ENCODE peak calls at places on chromosomes 3 and 15, in four cellular contexts. B is AG04449; D is sigmoid colon; Y is CD8-positive, alpha-beta T cell. H is an unnamed sample.
A peak's percentile ranks its signal among the peaks of the same experiment; 100 is the strongest.

GRCh38 chr3:19885468-19885867 is 48.5 kb downstream of the EFHB start:
- DNase-seq in D (no peak), Y (no peak), B (no peak), H (no peak)

GRCh38 chr15:77024273-77025065 is 29.5 kb downstream of the PSTPIP1 start:
- DNase-seq in D (peak; percentile 78), B (no peak), Y (peak; percentile 78), H (peak; percentile 66)

GRCh38 chr15:38589502-38589901 is 24.9 kb upstream of the RASGRP1 start:
- DNase-seq in Y (no peak), D (no peak), B (peak; percentile 57), H (no peak)

GRCh38 chr3:149701977-149702350 is 44.1 kb upstream of the WWTR1 start:
- DNase-seq in B (no peak), Y (no peak), D (no peak), H (no peak)

GRCh38 chr3:135310317-135310716 is 515.3 kb downstream of the EPHB1 start:
- DNase-seq in D (no peak), B (no peak), Y (no peak), H (no peak)

GRCh38 chr3:147945968-147946519 is 536.9 kb downstream of the ZIC1 start:
- DNase-seq in D (peak; percentile 69), Y (no peak), B (peak; percentile 87), H (peak; percentile 33)

GRCh38 chr15:95208988-95209387 is 977.6 kb downstream of the MCTP2 start:
- DNase-seq in B (no peak), D (no peak), Y (no peak), H (no peak)

GRCh38 chr3:22960326-22960984 is 242.7 kb upstream of the UBE2E2 start:
- DNase-seq in B (no peak), D (peak; percentile 68), Y (no peak), H (no peak)

GRCh38 chr3:52522651-52523251 is 10.9 kb downstream of the NT5DC2 start:
- DNase-seq in Y (no peak), B (no peak), D (peak; percentile 59), H (peak; percentile 10)

GRCh38 chr3:107117922-107118576 is 259.2 kb upstream of the CCDC54 start:
- DNase-seq in D (no peak), B (peak; percentile 49), Y (no peak), H (no peak)

GRCh38 chr15:86076468-86076867 is 3.2 kb upstream of the AGBL1 start:
- DNase-seq in D (no peak), Y (no peak), B (no peak), H (no peak)

GRCh38 chr15:44782516-44782915 is 46.2 kb downstream of the TRIM69 start:
- DNase-seq in Y (no peak), D (no peak), B (no peak), H (no peak)

GRCh38 chr3:46123646-46124045 is 84.5 kb downstream of the CCR1 start:
- DNase-seq in Y (no peak), D (no peak), B (no peak), H (no peak)

GRCh38 chr3:31462050-31462569 is 70.6 kb upstream of the STT3B start:
- DNase-seq in D (no peak), Y (peak; percentile 57), B (no peak), H (no peak)

GRCh38 chr3:185152433-185153169 is at the start of gene C3orf70:
- DNase-seq in D (peak; percentile 85), Y (peak; percentile 8), B (no peak), H (peak; percentile 75)

GRCh38 chr15:40367038-40367672 is 9.1 kb downstream of the DISP2 start:
- DNase-seq in D (peak; percentile 89), B (no peak), Y (no peak), H (peak; percentile 91)

GRCh38 chr3:52831500-52832301 is 1.2 kb upstream of the ITIH4 start:
- DNase-seq in D (peak; percentile 85), Y (no peak), B (no peak), H (no peak)

GRCh38 chr15:56207711-56208110 is 36.0 kb downstream of the RFX7 start:
- DNase-seq in Y (no peak), D (no peak), B (no peak), H (no peak)

GRCh38 chr15:90451215-90451850 is 63.3 kb downstream of the IQGAP1 start:
- DNase-seq in D (no peak), Y (no peak), B (peak; percentile 33), H (no peak)

GRCh38 chr3:122560680-122561079 is 3.4 kb downstream of the PARP9 start:
- DNase-seq in B (no peak), Y (peak; percentile 61), D (no peak), H (no peak)

GRCh38 chr15:78943692-78944091 is 1.2 kb downstream of the CTSH start:
- DNase-seq in D (no peak), B (no peak), Y (no peak), H (no peak)
- TF ChIP-seq CTCF in D (no peak), B (no peak), Y (no peak), H (no peak)

GRCh38 chr3:129441782-129442181 is 1.8 kb downstream of the IFT122 start:
- DNase-seq in B (peak; percentile 23), Y (no peak), D (no peak), H (no peak)

GRCh38 chr3:129439381-129439816 is 349 bp downstream of the MBD4 start:
- DNase-seq in D (peak; percentile 85), B (no peak), Y (peak; percentile 51), H (peak; percentile 36)

GRCh38 chr3:129441215-129441614 is 1.2 kb downstream of the IFT122 start:
- DNase-seq in B (no peak), Y (no peak), D (no peak), H (no peak)

GRCh38 chr3:129440648-129441190 is 695 bp downstream of the IFT122 start:
- DNase-seq in D (no peak), Y (no peak), B (no peak), H (no peak)

DNA sequence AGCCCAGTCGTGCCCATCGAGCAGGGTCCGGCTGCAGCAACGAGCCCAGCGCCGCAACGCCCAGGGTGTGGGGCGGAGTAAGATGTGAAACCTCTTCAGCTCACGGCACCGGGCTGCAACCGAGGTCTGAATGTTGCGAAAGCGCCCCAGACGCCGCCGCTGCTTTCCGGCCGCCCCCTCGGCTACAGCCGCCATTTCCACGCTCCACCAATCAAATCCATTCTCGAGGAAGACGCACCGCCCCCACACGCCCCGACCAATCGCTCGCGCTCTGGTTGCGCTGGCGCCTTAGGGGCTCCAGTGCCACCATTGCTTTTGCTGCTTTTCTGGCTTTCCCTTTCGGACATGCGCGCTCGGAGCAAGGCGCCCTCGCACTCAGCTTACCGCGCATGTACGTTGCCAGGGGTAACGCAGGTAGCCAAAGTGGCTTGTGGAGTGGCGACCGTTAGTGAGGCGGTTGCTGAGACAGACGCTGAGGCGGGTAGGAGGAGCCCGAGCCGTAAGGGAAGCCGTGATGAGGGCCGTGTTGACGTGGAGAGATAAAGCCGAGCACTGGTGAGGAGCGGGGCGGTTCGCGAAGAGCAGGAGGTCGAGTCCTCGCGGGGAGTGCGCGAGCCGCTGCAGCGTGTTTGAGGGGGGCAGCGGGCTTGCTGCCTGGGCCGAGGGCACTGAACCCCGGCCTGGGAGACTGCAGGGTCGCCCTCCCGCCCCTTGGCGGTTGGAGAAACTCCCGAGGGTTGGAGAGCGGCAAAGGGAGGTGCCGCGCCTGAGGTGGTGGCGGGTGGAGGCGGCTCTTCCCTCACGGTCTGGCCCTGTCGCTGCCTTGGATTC is at the start of the genes IFT122 and MBD4:
- DNase-seq in B (peak; percentile 95), D (peak; percentile 99), Y (peak; percentile 97), H (peak; percentile 97)
- TF ChIP-seq CTCF in B (no peak), D (no peak), Y (no peak), H (no peak)

DNA sequence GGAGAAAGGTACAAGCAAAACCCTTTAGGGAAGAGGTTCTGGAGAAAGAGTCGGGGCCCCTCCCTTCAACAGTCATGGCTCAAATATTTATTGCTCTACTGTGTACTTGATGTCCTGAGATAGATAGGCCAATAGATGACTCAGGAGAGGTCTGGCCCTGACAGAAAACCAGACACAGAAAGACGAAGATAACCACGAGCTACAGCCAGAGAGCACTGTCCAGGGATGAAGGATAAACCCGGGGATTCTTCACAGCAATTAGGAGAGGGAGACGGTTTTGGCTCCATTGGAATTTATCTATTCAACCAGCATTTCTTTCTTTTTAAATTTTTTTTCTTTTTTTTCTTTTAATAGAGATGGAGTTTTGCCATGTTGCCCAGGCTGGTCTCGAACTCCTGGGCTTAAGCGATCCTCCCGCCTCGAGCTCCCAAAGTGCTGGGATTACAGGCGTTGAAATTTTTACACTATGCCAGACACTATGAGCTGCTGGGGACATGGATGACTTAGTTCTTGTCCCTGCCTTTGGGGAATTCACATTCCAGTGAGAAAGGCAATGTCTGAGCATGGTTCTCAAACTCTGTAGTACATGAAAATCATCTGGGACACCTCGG is 4.6 kb upstream of the CIDEC start:
- DNase-seq in Y (no peak), D (no peak), B (peak; percentile 42), H (no peak)
- TF ChIP-seq CTCF in Y (no peak), D (no peak), B (no peak), H (no peak)

DNA sequence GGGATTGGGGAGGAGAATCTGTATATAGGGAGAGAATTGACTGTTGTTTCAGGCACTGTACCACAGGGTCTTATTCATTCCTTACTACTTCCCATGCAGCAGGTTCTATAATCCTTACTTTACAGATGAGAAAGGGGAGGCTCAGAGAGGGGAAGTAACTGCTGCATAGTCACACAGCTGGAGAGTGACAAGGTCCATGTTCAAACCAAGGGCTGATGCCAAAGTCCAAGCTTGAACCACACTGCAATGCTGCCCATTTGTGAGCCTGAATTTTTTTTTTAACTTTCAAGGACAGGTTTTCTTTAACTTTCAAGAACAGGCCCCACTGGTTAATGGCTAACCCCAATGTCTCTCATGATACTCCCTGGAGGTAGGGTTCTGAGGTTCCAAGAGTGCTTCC is 26.2 kb downstream of the RBP2 start:
- DNase-seq in B (no peak), Y (no peak), D (no peak), H (no peak)
- TF ChIP-seq CTCF in B (no peak), Y (no peak), D (no peak), H (no peak)

GRCh38 chr3:139319428-139320402 is 24.1 kb upstream of the MRPS22 start:
- DNase-seq in D (no peak), Y (no peak), B (no peak), H (no peak)
- TF ChIP-seq CTCF in D (no peak), Y (no peak), B (peak; percentile 27), H (peak; percentile 29)

GRCh38 chr3:171021377-171021776 is 5.1 kb downstream of the SLC2A2 start:
- DNase-seq in D (no peak), B (no peak), Y (no peak), H (no peak)

GRCh38 chr3:171013822-171014748 is 12.4 kb downstream of the SLC2A2 start:
- DNase-seq in D (no peak), Y (no peak), B (no peak), H (no peak)

GRCh38 chr3:171023566-171023965 is 3.0 kb downstream of the SLC2A2 start:
- DNase-seq in D (no peak), Y (no peak), B (no peak), H (no peak)

DNA sequence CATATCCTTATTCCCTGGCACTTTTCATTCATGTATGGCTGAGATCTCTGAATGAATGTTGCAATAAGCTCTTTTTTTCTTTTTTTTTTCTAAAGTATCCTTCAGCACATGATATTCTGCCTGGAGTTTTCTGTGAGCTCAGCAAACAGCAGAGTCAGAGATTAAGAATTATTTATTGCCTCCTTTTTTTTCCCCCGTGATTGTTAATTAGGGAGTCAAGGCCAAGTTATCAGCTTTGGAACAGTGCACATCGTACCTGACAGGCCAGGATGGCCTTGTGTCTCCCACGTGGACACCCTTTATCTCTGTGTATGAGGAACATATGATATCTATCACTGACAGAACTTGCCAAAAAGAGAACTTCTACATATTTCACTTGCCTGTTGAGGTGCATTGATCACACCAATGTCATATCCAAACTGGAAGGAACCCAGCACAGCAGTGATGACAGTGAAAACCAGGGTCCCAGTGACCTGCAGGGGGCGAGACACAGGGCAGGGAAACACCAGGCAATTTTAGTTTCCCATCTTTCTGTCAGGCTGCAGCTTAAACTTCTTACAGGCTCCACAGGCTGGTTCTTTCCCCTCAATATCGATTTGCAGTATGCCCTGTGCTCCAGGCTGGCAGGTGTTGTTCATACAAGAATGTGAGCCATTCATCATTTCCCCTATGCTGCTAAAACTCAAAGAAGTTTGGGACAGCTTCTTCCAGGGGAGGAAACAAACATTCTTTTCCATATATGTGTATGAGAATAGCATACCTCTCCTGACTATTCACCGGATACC is 8.2 kb downstream of the SLC2A2 start:
- DNase-seq in B (no peak), Y (no peak), D (no peak), H (no peak)
- TF ChIP-seq CTCF in B (peak; percentile 24), Y (no peak), D (no peak), H (peak; percentile 10)

H was measured in left ventricle myocardium inferior.